ENCODE peak calls at places on chromosomes 16 and 17, in six cellular contexts. R is AG09319, W is brain microvascular endothelial cell, V is choroid plexus epithelial cell, X is WTC11, Y is fibroblast of lung. J is an unnamed sample.
A peak's percentile ranks its signal among the peaks of the same experiment; 100 is the strongest.

GRCh38 chr16:11302977-11303376 is 21.8 kb upstream of the PRM1 start:
- DNase-seq in R (no peak), W (no peak), V (no peak), X (no peak), Y (no peak), J (no peak)

GRCh38 chr16:27243725-27244362 is 24.7 kb downstream of the NSMCE1 start:
- DNase-seq in R (no peak), W (no peak), V (no peak), X (no peak), Y (no peak), J (no peak)

GRCh38 chr17:50186661-50187402 is 14.6 kb downstream of the COL1A1 start:
- DNase-seq in R (peak; percentile 65), W (peak; percentile 68), V (peak; percentile 75), X (no peak), Y (peak; percentile 80), J (no peak)

GRCh38 chr16:10371592-10371991 is 14.3 kb upstream of the ATF7IP2 start:
- DNase-seq in R (no peak), W (no peak), V (no peak), X (no peak), Y (no peak), J (no peak)

GRCh38 chr17:82297804-82298537 is 19.4 kb downstream of the CD7 start:
- DNase-seq in R (peak; percentile 79), W (peak; percentile 90), V (peak; percentile 94), X (no peak), Y (peak; percentile 91), J (no peak)

GRCh38 chr17:65670667-65671371 is 109.4 kb upstream of the AXIN2 start:
- DNase-seq in R (no peak), W (no peak), V (no peak), X (no peak), Y (peak; percentile 57), J (no peak)

GRCh38 chr16:77991701-77992100 is 30.6 kb upstream of the CLEC3A start:
- DNase-seq in R (no peak), W (no peak), V (no peak), X (no peak), Y (no peak), J (no peak)

GRCh38 chr17:45314761-45315549 is 1.9 kb downstream of the MAP3K14 start:
- DNase-seq in R (no peak), W (no peak), V (peak; percentile 48), X (no peak), Y (no peak), J (no peak)

GRCh38 chr16:64823676-64824075 is 298.2 kb downstream of the CDH11 start:
- DNase-seq in R (no peak), W (no peak), V (no peak), X (peak; percentile 8), Y (no peak), J (peak; percentile 27)

GRCh38 chr17:76452646-76453430 is at the start of gene UBE2O:
- DNase-seq in R (no peak), W (peak; percentile 74), V (peak; percentile 87), X (peak; percentile 97), Y (peak; percentile 82), J (peak; percentile 97)
- TF ChIP-seq CTCF in R (peak; percentile 56), W (peak; percentile 54), V (peak; percentile 41), X (no peak), Y (peak; percentile 36), J (peak; percentile 62)

DNA sequence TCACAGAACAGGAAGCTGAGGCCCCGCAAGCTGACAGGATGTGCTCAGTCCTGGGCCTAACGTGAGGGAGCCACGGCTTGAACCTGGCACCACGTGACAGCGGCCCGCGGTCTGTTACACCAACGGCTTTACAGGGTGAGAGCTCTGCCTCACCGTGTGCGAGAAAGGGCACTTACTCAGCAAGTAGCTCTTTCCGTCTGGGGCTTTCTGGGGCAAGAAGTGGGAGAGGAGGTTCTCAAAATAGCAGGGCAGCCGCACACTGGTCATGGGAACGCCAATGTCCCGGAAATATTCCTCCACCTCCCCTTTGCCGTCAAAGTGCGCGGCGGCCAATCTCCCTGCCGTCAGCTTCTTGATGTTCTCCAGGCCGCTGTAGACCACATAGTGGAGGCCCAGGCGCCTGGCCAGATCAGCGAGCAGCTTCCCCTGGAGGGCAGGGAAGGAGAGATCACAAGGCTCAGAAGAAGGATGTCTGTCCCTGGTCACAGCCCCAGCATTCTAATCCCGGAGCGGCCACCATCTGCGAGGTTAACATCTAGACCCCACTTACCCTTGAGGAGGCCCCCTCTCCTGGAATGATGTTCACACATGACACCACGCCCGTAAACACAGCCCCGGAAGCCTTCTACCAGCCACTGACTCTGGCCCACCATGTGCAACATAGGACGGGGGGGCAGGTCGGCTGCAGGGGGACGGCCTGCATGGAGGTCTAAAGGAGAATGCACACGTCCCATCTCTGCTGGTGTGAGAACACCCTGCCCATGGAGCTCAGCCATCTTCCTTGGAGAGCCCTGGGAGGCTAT is 8.2 kb downstream of the NMRAL1 start:
- DNase-seq in R (no peak), W (no peak), V (no peak), X (no peak), Y (no peak), J (no peak)
- TF ChIP-seq CTCF in R (no peak), W (no peak), V (no peak), X (no peak), Y (no peak), J (no peak)

GRCh38 chr16:67235816-67236547 is 9.1 kb downstream of the TMEM208 start:
- DNase-seq in R (no peak), W (no peak), V (no peak), X (no peak), Y (no peak), J (no peak)
- TF ChIP-seq CTCF in R (no peak), W (no peak), V (no peak), X (no peak), Y (no peak), J (no peak)

GRCh38 chr16:61654962-61655361 is 381.3 kb downstream of the CDH8 start:
- DNase-seq in R (no peak), W (no peak), V (no peak), X (no peak), Y (no peak), J (no peak)
- TF ChIP-seq CTCF in R (no peak), W (no peak), V (no peak), X (no peak), Y (no peak), J (no peak)

GRCh38 chr16:71963125-71963875 is 36.9 kb downstream of the PKD1L3 start:
- DNase-seq in R (no peak), W (no peak), V (no peak), X (no peak), Y (no peak), J (no peak)

GRCh38 chr16:71969353-71969752 is 30.8 kb downstream of the PKD1L3 start:
- DNase-seq in R (no peak), W (no peak), V (no peak), X (no peak), Y (no peak), J (no peak)

GRCh38 chr16:71961066-71962039 is 38.8 kb downstream of the PKD1L3 start:
- DNase-seq in R (peak; percentile 65), W (peak; percentile 94), V (peak; percentile 91), X (peak; percentile 87), Y (peak; percentile 69), J (peak; percentile 89)

GRCh38 chr16:71966932-71967331 is 33.3 kb downstream of the PKD1L3 start:
- DNase-seq in R (no peak), W (no peak), V (no peak), X (no peak), Y (no peak), J (no peak)

GRCh38 chr16:71965223-71965622 is 35.0 kb downstream of the PKD1L3 start:
- DNase-seq in R (no peak), W (no peak), V (no peak), X (no peak), Y (no peak), J (no peak)
- TF ChIP-seq CTCF in R (no peak), W (no peak), V (no peak), X (no peak), Y (no peak), J (no peak)

GRCh38 chr17:19546289-19547065 is 12.8 kb downstream of the SLC47A1 start:
- DNase-seq in R (no peak), W (no peak), V (no peak), X (peak; percentile 23), Y (no peak), J (no peak)
- TF ChIP-seq CTCF in R (no peak), W (peak; percentile 16), V (no peak), X (no peak), Y (no peak), J (no peak)

GRCh38 chr16:69105501-69106361 is at the start of gene HAS3:
- DNase-seq in R (no peak), W (peak; percentile 44), V (peak; percentile 80), X (peak; percentile 74), Y (peak; percentile 65), J (peak; percentile 70)
- TF ChIP-seq CTCF in R (peak; percentile 23), W (peak; percentile 59), V (peak; percentile 52), X (no peak), Y (no peak), J (no peak)

DNA sequence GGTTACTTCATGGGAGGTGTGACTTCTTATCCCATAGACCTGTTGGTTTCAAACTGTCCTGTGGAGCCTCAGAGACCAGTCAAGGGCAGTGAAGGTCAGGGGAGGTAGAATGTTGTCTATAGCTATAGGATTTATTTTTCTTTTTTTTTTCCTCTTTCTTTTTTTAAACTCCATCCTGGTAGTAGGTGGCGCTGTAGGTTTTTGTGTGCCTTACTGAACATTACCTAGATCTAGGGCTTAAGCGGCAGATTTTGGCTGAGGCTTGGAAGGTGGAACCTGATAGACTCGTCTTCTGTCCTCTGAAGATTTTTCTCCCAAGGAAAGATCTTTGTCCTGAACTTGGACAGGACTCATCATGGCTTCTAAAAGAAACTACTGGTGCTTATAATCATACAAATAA is 8.2 kb upstream of the LASP1NB start:
- DNase-seq in R (no peak), W (no peak), V (no peak), X (no peak), Y (no peak), J (no peak)
- TF ChIP-seq CTCF in R (no peak), W (peak; percentile 28), V (peak; percentile 41), X (no peak), Y (no peak), J (no peak)

GRCh38 chr17:80254396-80255241 is 6.0 kb upstream of the RNF213 start:
- DNase-seq in R (peak; percentile 88), W (peak; percentile 82), V (peak; percentile 86), X (no peak), Y (peak; percentile 95), J (no peak)
- TF ChIP-seq CTCF in R (no peak), W (no peak), V (no peak), X (no peak), Y (no peak), J (no peak)